ENCODE peak calls at places on chromosomes 12 and 14, in six cellular contexts. One of them, this sample, is unnamed.

GRCh38 chr12:49327368-49327767 is 4.3 kb downstream of the TROAP start:
- DNase-seq in myocyte: no peak
- DNase-seq in Daoy: no peak
- DNase-seq in mesothelial cell of epicardium: no peak
- DNase-seq in iris pigment epithelial cell: no peak
- DNase-seq in transverse colon: no peak
- DNase-seq in this sample: no peak

GRCh38 chr12:57152408-57153038 is 5.1 kb upstream of the LRP1-AS start:
- DNase-seq in Daoy: no peak
- DNase-seq in iris pigment epithelial cell: peak
- DNase-seq in myocyte: no peak
- DNase-seq in transverse colon: no peak
- DNase-seq in mesothelial cell of epicardium: no peak
- DNase-seq in this sample: no peak

GRCh38 chr14:73661872-73662271 is 17.1 kb downstream of the DNAL1 start:
- DNase-seq in iris pigment epithelial cell: no peak
- DNase-seq in mesothelial cell of epicardium: no peak
- DNase-seq in myocyte: peak
- DNase-seq in transverse colon: no peak
- DNase-seq in Daoy: no peak
- DNase-seq in this sample: no peak

GRCh38 chr12:27555928-27556778 is 32.1 kb downstream of the PPFIBP1 start:
- DNase-seq in Daoy: no peak
- DNase-seq in myocyte: no peak
- DNase-seq in transverse colon: no peak
- DNase-seq in mesothelial cell of epicardium: no peak
- DNase-seq in iris pigment epithelial cell: peak
- DNase-seq in this sample: no peak

GRCh38 chr14:20652996-20653975 is 11.8 kb upstream of the OR6S1 start:
- DNase-seq in mesothelial cell of epicardium: no peak
- DNase-seq in Daoy: peak
- DNase-seq in myocyte: peak
- DNase-seq in iris pigment epithelial cell: peak
- DNase-seq in transverse colon: no peak
- DNase-seq in this sample: peak

GRCh38 chr14:105853089-105853906 is 326.9 kb downstream of the TMEM121 start:
- DNase-seq in Daoy: no peak
- DNase-seq in transverse colon: peak
- DNase-seq in iris pigment epithelial cell: no peak
- DNase-seq in myocyte: no peak
- DNase-seq in mesothelial cell of epicardium: no peak
- DNase-seq in this sample: no peak

GRCh38 chr14:68284333-68284732 is 464.8 kb downstream of the RAD51B start:
- DNase-seq in myocyte: no peak
- DNase-seq in Daoy: no peak
- DNase-seq in mesothelial cell of epicardium: no peak
- DNase-seq in transverse colon: no peak
- DNase-seq in iris pigment epithelial cell: no peak
- DNase-seq in this sample: no peak

GRCh38 chr12:89731064-89731463 is 22.4 kb upstream of the ATP2B1 start:
- DNase-seq in myocyte: peak
- DNase-seq in iris pigment epithelial cell: peak
- DNase-seq in transverse colon: no peak
- DNase-seq in mesothelial cell of epicardium: no peak
- DNase-seq in Daoy: no peak
- DNase-seq in this sample: no peak

GRCh38 chr12:130116791-130117190 is 45.5 kb upstream of the FZD10 start:
- DNase-seq in Daoy: peak
- DNase-seq in mesothelial cell of epicardium: no peak
- DNase-seq in iris pigment epithelial cell: no peak
- DNase-seq in myocyte: no peak
- DNase-seq in transverse colon: no peak
- DNase-seq in this sample: no peak

GRCh38 chr12:68746572-68747180 is 700 bp downstream of the SLC35E3 start:
- DNase-seq in myocyte: peak
- DNase-seq in mesothelial cell of epicardium: peak
- DNase-seq in transverse colon: peak
- DNase-seq in iris pigment epithelial cell: peak
- DNase-seq in Daoy: peak
- DNase-seq in this sample: peak

GRCh38 chr14:104392396-104393198 is 187.0 kb upstream of the C14orf180 start:
- DNase-seq in Daoy: no peak
- DNase-seq in transverse colon: no peak
- DNase-seq in mesothelial cell of epicardium: no peak
- DNase-seq in myocyte: no peak
- DNase-seq in iris pigment epithelial cell: no peak
- DNase-seq in this sample: no peak

GRCh38 chr12:116455540-116456306 is 103.5 kb upstream of the MAP1LC3B2 start:
- DNase-seq in Daoy: peak
- DNase-seq in iris pigment epithelial cell: peak
- DNase-seq in myocyte: peak
- DNase-seq in mesothelial cell of epicardium: peak
- DNase-seq in transverse colon: peak
- DNase-seq in this sample: no peak

GRCh38 chr12:78746001-78746400 is 118.6 kb upstream of the SYT1 start:
- DNase-seq in transverse colon: no peak
- DNase-seq in iris pigment epithelial cell: no peak
- DNase-seq in myocyte: no peak
- DNase-seq in Daoy: no peak
- DNase-seq in mesothelial cell of epicardium: no peak
- DNase-seq in this sample: no peak

GRCh38 chr12:124675881-124676688 is 108.7 kb upstream of the NCOR2 start:
- DNase-seq in transverse colon: no peak
- DNase-seq in Daoy: peak
- DNase-seq in myocyte: no peak
- DNase-seq in mesothelial cell of epicardium: no peak
- DNase-seq in iris pigment epithelial cell: peak
- DNase-seq in this sample: no peak

GRCh38 chr14:57871487-57872080 is 5.7 kb upstream of the SLC35F4 start:
- DNase-seq in myocyte: peak
- DNase-seq in mesothelial cell of epicardium: no peak
- DNase-seq in Daoy: peak
- DNase-seq in iris pigment epithelial cell: peak
- DNase-seq in transverse colon: no peak
- DNase-seq in this sample: peak